ENCODE peak calls at places on chromosomes 2 and 18, in eight cellular contexts. One of them, this sample, is unnamed.

GRCh38 chr2:102141915-102142828 is at the start of gene IL1R1:
- DNase-seq in left ventricle myocardium inferior: peak; percentile 85
- DNase-seq in cortex of kidney: no peak
- DNase-seq in AG04450: no peak
- DNase-seq in NCI-H524: peak; percentile 16
- DNase-seq in astrocyte: peak; percentile 66
- DNase-seq in activated CD8-positive, alpha-beta memory T cell treated with anti-CD3 and anti-CD28 coated beads, Interleukin-2, amount 10 ng/mL, durations not matched to agents 7 days and 5 days: no peak
- DNase-seq in activated CD4-positive, alpha-beta T cell treated with anti-CD3 and anti-CD28 coated beads for 24 hours: no peak
- DNase-seq in this sample: no peak

GRCh38 chr2:212494413-212495020 is 44.1 kb downstream of the ERBB4 start:
- DNase-seq in activated CD8-positive, alpha-beta memory T cell treated with anti-CD3 and anti-CD28 coated beads, Interleukin-2, amount 10 ng/mL, durations not matched to agents 7 days and 5 days: no peak
- DNase-seq in astrocyte: no peak
- DNase-seq in cortex of kidney: no peak
- DNase-seq in AG04450: no peak
- DNase-seq in activated CD4-positive, alpha-beta T cell treated with anti-CD3 and anti-CD28 coated beads for 24 hours: no peak
- DNase-seq in NCI-H524: peak; percentile 54
- DNase-seq in left ventricle myocardium inferior: no peak
- DNase-seq in this sample: no peak

GRCh38 chr18:79614211-79615028 is 65.2 kb upstream of the CTDP1 start:
- DNase-seq in astrocyte: no peak
- DNase-seq in activated CD4-positive, alpha-beta T cell treated with anti-CD3 and anti-CD28 coated beads for 24 hours: no peak
- DNase-seq in AG04450: no peak
- DNase-seq in NCI-H524: no peak
- DNase-seq in cortex of kidney: no peak
- DNase-seq in left ventricle myocardium inferior: no peak
- DNase-seq in activated CD8-positive, alpha-beta memory T cell treated with anti-CD3 and anti-CD28 coated beads, Interleukin-2, amount 10 ng/mL, durations not matched to agents 7 days and 5 days: no peak
- DNase-seq in this sample: no peak

GRCh38 chr2:1745171-1746023 is 1.1 kb upstream of the PXDN start:
- DNase-seq in NCI-H524: no peak
- DNase-seq in astrocyte: no peak
- DNase-seq in AG04450: no peak
- DNase-seq in cortex of kidney: no peak
- DNase-seq in activated CD8-positive, alpha-beta memory T cell treated with anti-CD3 and anti-CD28 coated beads, Interleukin-2, amount 10 ng/mL, durations not matched to agents 7 days and 5 days: no peak
- DNase-seq in left ventricle myocardium inferior: no peak
- DNase-seq in activated CD4-positive, alpha-beta T cell treated with anti-CD3 and anti-CD28 coated beads for 24 hours: no peak
- DNase-seq in this sample: no peak

GRCh38 chr2:117232305-117232704 is 582.2 kb upstream of the DDX18 start:
- DNase-seq in AG04450: no peak
- DNase-seq in NCI-H524: no peak
- DNase-seq in astrocyte: no peak
- DNase-seq in activated CD4-positive, alpha-beta T cell treated with anti-CD3 and anti-CD28 coated beads for 24 hours: no peak
- DNase-seq in cortex of kidney: no peak
- DNase-seq in activated CD8-positive, alpha-beta memory T cell treated with anti-CD3 and anti-CD28 coated beads, Interleukin-2, amount 10 ng/mL, durations not matched to agents 7 days and 5 days: no peak
- DNase-seq in left ventricle myocardium inferior: no peak
- DNase-seq in this sample: no peak

GRCh38 chr2:177245010-177245422 is 19.5 kb downstream of the NFE2L2 start:
- DNase-seq in left ventricle myocardium inferior: no peak
- DNase-seq in cortex of kidney: no peak
- DNase-seq in activated CD4-positive, alpha-beta T cell treated with anti-CD3 and anti-CD28 coated beads for 24 hours: no peak
- DNase-seq in AG04450: peak; percentile 33
- DNase-seq in activated CD8-positive, alpha-beta memory T cell treated with anti-CD3 and anti-CD28 coated beads, Interleukin-2, amount 10 ng/mL, durations not matched to agents 7 days and 5 days: no peak
- DNase-seq in astrocyte: peak; percentile 87
- DNase-seq in NCI-H524: no peak
- DNase-seq in this sample: peak; percentile 69

GRCh38 chr2:73714091-73714490 is 23.1 kb downstream of the TPRKB start:
- DNase-seq in NCI-H524: no peak
- DNase-seq in cortex of kidney: no peak
- DNase-seq in activated CD4-positive, alpha-beta T cell treated with anti-CD3 and anti-CD28 coated beads for 24 hours: no peak
- DNase-seq in left ventricle myocardium inferior: no peak
- DNase-seq in AG04450: no peak
- DNase-seq in astrocyte: no peak
- DNase-seq in activated CD8-positive, alpha-beta memory T cell treated with anti-CD3 and anti-CD28 coated beads, Interleukin-2, amount 10 ng/mL, durations not matched to agents 7 days and 5 days: no peak
- DNase-seq in this sample: no peak

GRCh38 chr18:49608892-49609291 is 47.0 kb downstream of the LIPG start:
- DNase-seq in activated CD8-positive, alpha-beta memory T cell treated with anti-CD3 and anti-CD28 coated beads, Interleukin-2, amount 10 ng/mL, durations not matched to agents 7 days and 5 days: no peak
- DNase-seq in AG04450: no peak
- DNase-seq in astrocyte: no peak
- DNase-seq in left ventricle myocardium inferior: no peak
- DNase-seq in cortex of kidney: no peak
- DNase-seq in activated CD4-positive, alpha-beta T cell treated with anti-CD3 and anti-CD28 coated beads for 24 hours: no peak
- DNase-seq in NCI-H524: no peak
- DNase-seq in this sample: no peak

GRCh38 chr2:190678444-190679162 is 29.7 kb downstream of the NAB1 start:
- DNase-seq in cortex of kidney: no peak
- DNase-seq in NCI-H524: no peak
- DNase-seq in activated CD4-positive, alpha-beta T cell treated with anti-CD3 and anti-CD28 coated beads for 24 hours: peak; percentile 38
- DNase-seq in AG04450: no peak
- DNase-seq in left ventricle myocardium inferior: no peak
- DNase-seq in astrocyte: peak; percentile 48
- DNase-seq in activated CD8-positive, alpha-beta memory T cell treated with anti-CD3 and anti-CD28 coated beads, Interleukin-2, amount 10 ng/mL, durations not matched to agents 7 days and 5 days: peak; percentile 59
- DNase-seq in this sample: no peak

GRCh38 chr2:100580474-100581264 is 17.9 kb downstream of the PDCL3 start:
- DNase-seq in left ventricle myocardium inferior: no peak
- DNase-seq in AG04450: no peak
- DNase-seq in astrocyte: no peak
- DNase-seq in activated CD8-positive, alpha-beta memory T cell treated with anti-CD3 and anti-CD28 coated beads, Interleukin-2, amount 10 ng/mL, durations not matched to agents 7 days and 5 days: peak; percentile 80
- DNase-seq in NCI-H524: no peak
- DNase-seq in activated CD4-positive, alpha-beta T cell treated with anti-CD3 and anti-CD28 coated beads for 24 hours: no peak
- DNase-seq in cortex of kidney: no peak
- DNase-seq in this sample: no peak

GRCh38 chr18:76134631-76135030 is 360.4 kb downstream of the ZNF516 start:
- DNase-seq in activated CD4-positive, alpha-beta T cell treated with anti-CD3 and anti-CD28 coated beads for 24 hours: no peak
- DNase-seq in cortex of kidney: no peak
- DNase-seq in astrocyte: no peak
- DNase-seq in NCI-H524: no peak
- DNase-seq in activated CD8-positive, alpha-beta memory T cell treated with anti-CD3 and anti-CD28 coated beads, Interleukin-2, amount 10 ng/mL, durations not matched to agents 7 days and 5 days: no peak
- DNase-seq in AG04450: no peak
- DNase-seq in left ventricle myocardium inferior: no peak
- DNase-seq in this sample: no peak

GRCh38 chr2:235091421-235091820 is 139.6 kb downstream of the SH3BP4 start:
- DNase-seq in activated CD8-positive, alpha-beta memory T cell treated with anti-CD3 and anti-CD28 coated beads, Interleukin-2, amount 10 ng/mL, durations not matched to agents 7 days and 5 days: no peak
- DNase-seq in activated CD4-positive, alpha-beta T cell treated with anti-CD3 and anti-CD28 coated beads for 24 hours: no peak
- DNase-seq in cortex of kidney: no peak
- DNase-seq in NCI-H524: no peak
- DNase-seq in astrocyte: no peak
- DNase-seq in left ventricle myocardium inferior: no peak
- DNase-seq in AG04450: no peak
- DNase-seq in this sample: no peak

GRCh38 chr18:28961669-28962228 is 784.8 kb upstream of the CDH2 start:
- DNase-seq in astrocyte: no peak
- DNase-seq in NCI-H524: peak; percentile 56
- DNase-seq in cortex of kidney: no peak
- DNase-seq in AG04450: peak; percentile 1
- DNase-seq in activated CD8-positive, alpha-beta memory T cell treated with anti-CD3 and anti-CD28 coated beads, Interleukin-2, amount 10 ng/mL, durations not matched to agents 7 days and 5 days: no peak
- DNase-seq in left ventricle myocardium inferior: no peak
- DNase-seq in activated CD4-positive, alpha-beta T cell treated with anti-CD3 and anti-CD28 coated beads for 24 hours: no peak
- DNase-seq in this sample: peak; percentile 51

GRCh38 chr2:48600204-48600813 is 17.3 kb upstream of the GTF2A1L start:
- DNase-seq in AG04450: peak; percentile 30
- DNase-seq in activated CD8-positive, alpha-beta memory T cell treated with anti-CD3 and anti-CD28 coated beads, Interleukin-2, amount 10 ng/mL, durations not matched to agents 7 days and 5 days: no peak
- DNase-seq in astrocyte: peak; percentile 14
- DNase-seq in left ventricle myocardium inferior: no peak
- DNase-seq in cortex of kidney: no peak
- DNase-seq in activated CD4-positive, alpha-beta T cell treated with anti-CD3 and anti-CD28 coated beads for 24 hours: no peak
- DNase-seq in NCI-H524: peak; percentile 60
- DNase-seq in this sample: peak; percentile 54

GRCh38 chr2:11103984-11104793 is 51.1 kb upstream of the SLC66A3 start:
- DNase-seq in cortex of kidney: no peak
- DNase-seq in astrocyte: no peak
- DNase-seq in activated CD8-positive, alpha-beta memory T cell treated with anti-CD3 and anti-CD28 coated beads, Interleukin-2, amount 10 ng/mL, durations not matched to agents 7 days and 5 days: peak; percentile 88
- DNase-seq in activated CD4-positive, alpha-beta T cell treated with anti-CD3 and anti-CD28 coated beads for 24 hours: peak; percentile 16
- DNase-seq in AG04450: no peak
- DNase-seq in left ventricle myocardium inferior: no peak
- DNase-seq in NCI-H524: no peak
- DNase-seq in this sample: no peak

GRCh38 chr18:8525692-8526091 is 83.5 kb upstream of the RAB12 start:
- DNase-seq in activated CD8-positive, alpha-beta memory T cell treated with anti-CD3 and anti-CD28 coated beads, Interleukin-2, amount 10 ng/mL, durations not matched to agents 7 days and 5 days: peak; percentile 45
- DNase-seq in AG04450: no peak
- DNase-seq in astrocyte: no peak
- DNase-seq in activated CD4-positive, alpha-beta T cell treated with anti-CD3 and anti-CD28 coated beads for 24 hours: no peak
- DNase-seq in NCI-H524: peak; percentile 9
- DNase-seq in cortex of kidney: no peak
- DNase-seq in left ventricle myocardium inferior: no peak
- DNase-seq in this sample: no peak

GRCh38 chr2:127153691-127154158 is 46.8 kb upstream of the BIN1 start:
- DNase-seq in NCI-H524: no peak
- DNase-seq in activated CD8-positive, alpha-beta memory T cell treated with anti-CD3 and anti-CD28 coated beads, Interleukin-2, amount 10 ng/mL, durations not matched to agents 7 days and 5 days: no peak
- DNase-seq in activated CD4-positive, alpha-beta T cell treated with anti-CD3 and anti-CD28 coated beads for 24 hours: no peak
- DNase-seq in left ventricle myocardium inferior: no peak
- DNase-seq in cortex of kidney: no peak
- DNase-seq in AG04450: peak; percentile 49
- DNase-seq in astrocyte: peak; percentile 94
- DNase-seq in this sample: peak; percentile 96

GRCh38 chr18:12904012-12904516 is 20.0 kb upstream of the PTPN2 start:
- DNase-seq in left ventricle myocardium inferior: peak; percentile 35
- DNase-seq in cortex of kidney: no peak
- DNase-seq in activated CD4-positive, alpha-beta T cell treated with anti-CD3 and anti-CD28 coated beads for 24 hours: no peak
- DNase-seq in AG04450: no peak
- DNase-seq in NCI-H524: no peak
- DNase-seq in activated CD8-positive, alpha-beta memory T cell treated with anti-CD3 and anti-CD28 coated beads, Interleukin-2, amount 10 ng/mL, durations not matched to agents 7 days and 5 days: peak; percentile 90
- DNase-seq in astrocyte: no peak
- DNase-seq in this sample: no peak

This sample was measured in A172.